ENCODE peak calls at places on chromosomes 16 and 17, in eight cellular contexts. One of them, this sample, is unnamed.

GRCh38 chr16:85309656-85310587 is 197.7 kb upstream of the CIBAR2 start:
- DNase-seq in neural progenitor cell: peak
- DNase-seq in epithelial cell of proximal tubule: no peak
- DNase-seq in GM10248: no peak
- DNase-seq in ovary: no peak
- DNase-seq in progenitor cell of endocrine pancreas: no peak
- DNase-seq in glutamatergic neuron: no peak
- DNase-seq in RWPE2: no peak
- DNase-seq in this sample: peak

GRCh38 chr16:30953511-30954124 is 3.9 kb upstream of the SETD1A start:
- DNase-seq in neural progenitor cell: peak
- DNase-seq in epithelial cell of proximal tubule: no peak
- DNase-seq in GM10248: peak
- DNase-seq in ovary: peak
- DNase-seq in progenitor cell of endocrine pancreas: peak
- DNase-seq in glutamatergic neuron: peak
- DNase-seq in RWPE2: no peak
- DNase-seq in this sample: peak

GRCh38 chr16:78748471-78748929 is 649.0 kb downstream of the WWOX start:
- DNase-seq in neural progenitor cell: no peak
- DNase-seq in epithelial cell of proximal tubule: no peak
- DNase-seq in GM10248: no peak
- DNase-seq in ovary: no peak
- DNase-seq in progenitor cell of endocrine pancreas: no peak
- DNase-seq in glutamatergic neuron: no peak
- DNase-seq in RWPE2: no peak
- DNase-seq in this sample: no peak

GRCh38 chr16:90020260-90020837 is 1.1 kb upstream of the DBNDD1 start:
- DNase-seq in neural progenitor cell: no peak
- DNase-seq in epithelial cell of proximal tubule: no peak
- DNase-seq in GM10248: no peak
- DNase-seq in ovary: no peak
- DNase-seq in progenitor cell of endocrine pancreas: no peak
- DNase-seq in glutamatergic neuron: no peak
- DNase-seq in RWPE2: no peak
- DNase-seq in this sample: no peak

GRCh38 chr17:28597606-28598383 is 1.0 kb downstream of the SPAG5 start:
- DNase-seq in neural progenitor cell: no peak
- DNase-seq in epithelial cell of proximal tubule: no peak
- DNase-seq in GM10248: no peak
- DNase-seq in ovary: no peak
- DNase-seq in progenitor cell of endocrine pancreas: no peak
- DNase-seq in glutamatergic neuron: no peak
- DNase-seq in RWPE2: no peak
- DNase-seq in this sample: no peak

GRCh38 chr17:73591278-73592078 is 52.8 kb downstream of the SDK2 start:
- DNase-seq in neural progenitor cell: no peak
- DNase-seq in epithelial cell of proximal tubule: no peak
- DNase-seq in GM10248: peak
- DNase-seq in ovary: no peak
- DNase-seq in progenitor cell of endocrine pancreas: no peak
- DNase-seq in glutamatergic neuron: no peak
- DNase-seq in RWPE2: no peak
- DNase-seq in this sample: no peak

GRCh38 chr16:86514656-86515376 is 4.5 kb downstream of the FOXF1 start:
- DNase-seq in neural progenitor cell: no peak
- DNase-seq in epithelial cell of proximal tubule: no peak
- DNase-seq in GM10248: no peak
- DNase-seq in ovary: no peak
- DNase-seq in progenitor cell of endocrine pancreas: no peak
- DNase-seq in glutamatergic neuron: no peak
- DNase-seq in RWPE2: no peak
- DNase-seq in this sample: no peak

GRCh38 chr16:55203570-55203969 is 120.4 kb upstream of the IRX6 start:
- DNase-seq in neural progenitor cell: no peak
- DNase-seq in epithelial cell of proximal tubule: no peak
- DNase-seq in GM10248: no peak
- DNase-seq in ovary: no peak
- DNase-seq in progenitor cell of endocrine pancreas: no peak
- DNase-seq in glutamatergic neuron: no peak
- DNase-seq in RWPE2: no peak
- DNase-seq in this sample: no peak

GRCh38 chr16:69942627-69943170 is 8.4 kb upstream of the CLEC18A start:
- DNase-seq in neural progenitor cell: no peak
- DNase-seq in epithelial cell of proximal tubule: no peak
- DNase-seq in GM10248: no peak
- DNase-seq in ovary: no peak
- DNase-seq in progenitor cell of endocrine pancreas: no peak
- DNase-seq in glutamatergic neuron: no peak
- DNase-seq in RWPE2: no peak
- DNase-seq in this sample: no peak

GRCh38 chr16:12829096-12829888 is 25.6 kb upstream of the CPPED1 start:
- DNase-seq in neural progenitor cell: no peak
- DNase-seq in epithelial cell of proximal tubule: no peak
- DNase-seq in GM10248: no peak
- DNase-seq in ovary: no peak
- DNase-seq in progenitor cell of endocrine pancreas: no peak
- DNase-seq in glutamatergic neuron: no peak
- DNase-seq in RWPE2: no peak
- DNase-seq in this sample: no peak

GRCh38 chr17:56982312-56982711 is 4.4 kb downstream of the SCPEP1 start:
- DNase-seq in neural progenitor cell: no peak
- DNase-seq in epithelial cell of proximal tubule: no peak
- DNase-seq in GM10248: no peak
- DNase-seq in ovary: no peak
- DNase-seq in progenitor cell of endocrine pancreas: no peak
- DNase-seq in glutamatergic neuron: no peak
- DNase-seq in RWPE2: no peak
- DNase-seq in this sample: no peak

GRCh38 chr16:85810097-85810741 is 10.7 kb downstream of the COX4I1 start:
- DNase-seq in neural progenitor cell: no peak
- DNase-seq in epithelial cell of proximal tubule: no peak
- DNase-seq in GM10248: no peak
- DNase-seq in ovary: no peak
- DNase-seq in progenitor cell of endocrine pancreas: no peak
- DNase-seq in glutamatergic neuron: no peak
- DNase-seq in RWPE2: no peak
- DNase-seq in this sample: no peak

DNA sequence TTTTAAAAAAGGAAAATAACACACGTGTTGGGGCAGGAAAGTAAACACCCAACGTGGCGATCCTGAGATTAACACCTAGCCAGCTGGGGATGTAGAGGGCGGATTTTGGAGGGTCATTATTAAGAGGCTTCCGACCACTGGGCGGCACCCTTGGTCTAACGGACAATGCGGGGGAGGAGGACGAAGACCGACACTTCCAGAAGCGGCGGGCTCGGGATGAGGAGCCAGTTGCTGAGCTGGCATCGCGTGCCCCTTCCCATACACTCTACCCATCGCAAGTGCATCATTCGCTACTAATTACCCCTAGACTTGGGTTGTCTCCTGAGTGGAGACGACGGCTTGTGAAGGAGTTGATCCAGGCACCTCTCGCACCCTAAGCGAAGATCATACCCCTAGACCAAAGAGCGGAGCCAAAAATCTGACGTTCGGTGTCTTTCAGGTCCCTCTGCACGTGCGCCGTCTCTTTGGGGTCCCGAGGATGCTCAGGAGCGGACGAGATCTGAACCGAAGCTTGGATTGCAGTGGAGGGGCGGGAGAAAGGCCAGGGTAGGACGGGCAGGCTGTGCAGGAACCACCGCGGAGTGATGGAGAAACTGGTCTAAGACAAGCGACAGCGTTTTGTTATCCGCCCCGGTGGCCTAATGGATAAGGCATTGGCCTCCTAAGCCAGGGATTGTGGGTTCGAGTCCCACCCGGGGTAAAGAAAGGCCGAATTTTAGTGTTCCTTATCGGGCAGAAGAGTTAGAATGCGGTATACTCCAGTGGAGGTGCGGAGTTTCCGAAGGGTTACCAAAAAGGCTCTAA is 17.6 kb downstream of the ZNF213 start:
- DNase-seq in neural progenitor cell: peak
- DNase-seq in epithelial cell of proximal tubule: peak
- DNase-seq in GM10248: peak
- DNase-seq in ovary: peak
- DNase-seq in progenitor cell of endocrine pancreas: peak
- DNase-seq in glutamatergic neuron: peak
- DNase-seq in RWPE2: peak
- DNase-seq in this sample: peak
- TF ChIP-seq CTCF in neural progenitor cell: peak
- TF ChIP-seq CTCF in epithelial cell of proximal tubule: peak
- TF ChIP-seq CTCF in GM10248: peak
- TF ChIP-seq CTCF in ovary: peak
- TF ChIP-seq CTCF in progenitor cell of endocrine pancreas: peak
- TF ChIP-seq CTCF in glutamatergic neuron: no peak
- TF ChIP-seq CTCF in RWPE2: peak
- TF ChIP-seq CTCF in this sample: peak

GRCh38 chr17:7974638-7975131 is 27.7 kb upstream of the GUCY2D start:
- DNase-seq in neural progenitor cell: no peak
- DNase-seq in epithelial cell of proximal tubule: no peak
- DNase-seq in GM10248: no peak
- DNase-seq in ovary: no peak
- DNase-seq in progenitor cell of endocrine pancreas: no peak
- DNase-seq in glutamatergic neuron: no peak
- DNase-seq in RWPE2: no peak
- DNase-seq in this sample: no peak

GRCh38 chr17:7982171-7982570 is 20.2 kb upstream of the GUCY2D start:
- DNase-seq in neural progenitor cell: no peak
- DNase-seq in epithelial cell of proximal tubule: no peak
- DNase-seq in GM10248: no peak
- DNase-seq in ovary: no peak
- DNase-seq in progenitor cell of endocrine pancreas: no peak
- DNase-seq in glutamatergic neuron: no peak
- DNase-seq in RWPE2: no peak
- DNase-seq in this sample: no peak

GRCh38 chr17:7982666-7983065 is 19.7 kb upstream of the GUCY2D start:
- DNase-seq in neural progenitor cell: peak
- DNase-seq in epithelial cell of proximal tubule: no peak
- DNase-seq in GM10248: no peak
- DNase-seq in ovary: no peak
- DNase-seq in progenitor cell of endocrine pancreas: no peak
- DNase-seq in glutamatergic neuron: no peak
- DNase-seq in RWPE2: no peak
- DNase-seq in this sample: no peak

GRCh38 chr17:7977039-7977438 is 25.4 kb upstream of the GUCY2D start:
- DNase-seq in neural progenitor cell: no peak
- DNase-seq in epithelial cell of proximal tubule: no peak
- DNase-seq in GM10248: no peak
- DNase-seq in ovary: no peak
- DNase-seq in progenitor cell of endocrine pancreas: no peak
- DNase-seq in glutamatergic neuron: no peak
- DNase-seq in RWPE2: no peak
- DNase-seq in this sample: no peak

DNA sequence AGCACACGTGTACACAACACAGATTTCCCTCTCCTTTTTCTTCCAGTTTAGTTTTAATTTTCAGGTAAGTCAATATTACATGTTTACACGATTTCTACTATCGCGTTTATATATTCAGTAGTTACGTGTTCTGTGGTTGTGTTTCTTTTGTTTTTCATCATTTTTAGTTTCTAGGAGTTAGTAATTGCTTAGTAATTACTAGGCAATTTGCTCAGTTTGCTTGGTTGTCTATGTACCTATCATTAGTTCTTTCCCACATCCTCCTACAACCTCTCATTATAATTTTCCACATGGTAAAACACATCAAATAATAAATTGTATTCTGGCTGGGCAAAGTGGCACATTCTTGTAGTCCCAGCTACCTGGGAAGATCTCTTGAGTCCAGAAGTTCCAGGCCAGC is 24.6 kb upstream of the GUCY2D start:
- DNase-seq in neural progenitor cell: no peak
- DNase-seq in epithelial cell of proximal tubule: no peak
- DNase-seq in GM10248: no peak
- DNase-seq in ovary: no peak
- DNase-seq in progenitor cell of endocrine pancreas: no peak
- DNase-seq in glutamatergic neuron: no peak
- DNase-seq in RWPE2: no peak
- DNase-seq in this sample: no peak
- TF ChIP-seq CTCF in neural progenitor cell: no peak
- TF ChIP-seq CTCF in epithelial cell of proximal tubule: no peak
- TF ChIP-seq CTCF in GM10248: no peak
- TF ChIP-seq CTCF in ovary: no peak
- TF ChIP-seq CTCF in progenitor cell of endocrine pancreas: no peak
- TF ChIP-seq CTCF in glutamatergic neuron: no peak
- TF ChIP-seq CTCF in RWPE2: no peak
- TF ChIP-seq CTCF in this sample: no peak

DNA sequence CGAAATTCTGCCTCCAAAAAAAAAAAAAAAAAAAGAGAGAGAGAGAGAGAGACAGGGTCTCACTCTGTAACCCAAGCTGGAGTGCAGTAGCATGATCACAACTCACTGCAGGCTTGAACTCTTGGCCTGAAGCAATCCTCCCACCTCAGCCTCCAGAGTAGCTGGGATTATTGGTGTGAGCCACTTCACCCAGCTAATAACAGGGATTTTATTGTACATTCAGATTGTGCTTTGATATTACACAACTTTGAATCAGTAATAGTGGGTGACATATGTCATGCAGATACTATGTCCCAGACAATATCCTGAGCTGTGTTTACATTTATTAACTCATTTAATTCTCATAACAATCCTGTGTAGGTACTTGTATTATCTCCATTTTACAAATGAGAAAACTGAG is 19.7 kb upstream of the DHX8 start:
- DNase-seq in neural progenitor cell: no peak
- DNase-seq in epithelial cell of proximal tubule: no peak
- DNase-seq in GM10248: no peak
- DNase-seq in ovary: no peak
- DNase-seq in progenitor cell of endocrine pancreas: no peak
- DNase-seq in glutamatergic neuron: no peak
- DNase-seq in RWPE2: no peak
- DNase-seq in this sample: no peak
- TF ChIP-seq CTCF in neural progenitor cell: no peak
- TF ChIP-seq CTCF in epithelial cell of proximal tubule: no peak
- TF ChIP-seq CTCF in GM10248: no peak
- TF ChIP-seq CTCF in ovary: no peak
- TF ChIP-seq CTCF in progenitor cell of endocrine pancreas: no peak
- TF ChIP-seq CTCF in glutamatergic neuron: no peak
- TF ChIP-seq CTCF in RWPE2: no peak
- TF ChIP-seq CTCF in this sample: no peak

DNA sequence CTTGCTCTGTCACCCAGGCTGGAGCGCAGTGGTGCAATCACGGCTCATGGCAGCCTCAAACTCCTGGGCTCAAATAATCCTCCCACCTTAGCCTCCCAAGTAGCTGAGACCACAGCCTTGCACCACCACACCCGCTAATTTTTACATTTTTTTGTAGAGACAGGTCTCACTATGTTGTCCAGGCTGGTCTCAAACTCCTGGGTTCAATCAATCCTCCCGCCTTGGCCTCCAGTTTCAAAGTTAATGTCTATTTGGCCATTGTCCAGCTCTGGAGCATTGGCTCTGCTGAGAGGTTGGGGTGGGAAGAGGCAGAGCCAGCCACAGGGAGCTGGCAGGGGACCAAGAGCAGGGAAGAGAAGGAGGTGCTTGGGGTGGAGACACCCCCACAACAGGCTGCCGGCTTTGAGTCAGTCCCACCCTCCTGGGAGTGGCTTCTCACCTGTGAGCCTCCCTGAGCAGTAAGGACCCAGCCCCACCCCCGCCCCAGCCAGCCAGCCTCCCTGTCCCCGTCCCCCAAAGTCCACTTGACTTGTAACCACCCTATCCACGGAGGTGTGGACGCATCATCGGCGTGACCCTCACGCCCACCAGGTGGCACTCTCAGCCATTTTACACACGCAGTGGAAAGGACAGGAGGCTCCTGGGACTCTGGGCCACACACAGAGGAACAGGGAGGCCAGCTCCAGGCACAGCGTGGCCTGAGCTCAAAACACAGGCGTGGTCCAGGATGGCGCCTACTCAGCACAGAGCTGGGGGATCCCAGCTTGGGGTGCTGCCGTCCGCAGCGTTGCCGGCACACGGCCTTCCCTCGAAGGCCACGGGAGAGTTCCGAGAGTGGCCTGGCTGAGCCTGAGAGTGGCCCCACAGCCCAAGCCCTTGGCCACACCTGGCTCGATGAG is 22.8 kb upstream of the PVALEF start:
- DNase-seq in neural progenitor cell: peak
- DNase-seq in epithelial cell of proximal tubule: peak
- DNase-seq in GM10248: peak
- DNase-seq in ovary: peak
- DNase-seq in progenitor cell of endocrine pancreas: peak
- DNase-seq in glutamatergic neuron: peak
- DNase-seq in RWPE2: no peak
- DNase-seq in this sample: peak
- TF ChIP-seq CTCF in neural progenitor cell: peak
- TF ChIP-seq CTCF in epithelial cell of proximal tubule: peak
- TF ChIP-seq CTCF in GM10248: peak
- TF ChIP-seq CTCF in ovary: peak
- TF ChIP-seq CTCF in progenitor cell of endocrine pancreas: peak
- TF ChIP-seq CTCF in glutamatergic neuron: peak
- TF ChIP-seq CTCF in RWPE2: peak
- TF ChIP-seq CTCF in this sample: peak

This sample was measured in A673.